ENCODE peak calls at places on chromosomes 13 and 19, in six cellular contexts. J is EH; R is SHP77 treated with DMSO at 0.1 percent for 48 hours; O is AG09319; B is stimulated activated effector memory CD8-positive, alpha-beta T cell treated with anti-CD3 and anti-CD28 coated beads, Interleukin-12 subunit alpha, Interleukin-12 subunit beta, amount 100 ng/mL, for 72 hours; A is midbrain. E is an unnamed sample.

GRCh38 chr19:14023404-14024235 is 4.3 kb upstream of the RLN3 start:
- DNase-seq in A (no peak), J (peak), R (peak), B (no peak), O (no peak), E (no peak)

GRCh38 chr13:108895220-108895704 is 265.9 kb downstream of the MYO16 start:
- DNase-seq in O (no peak), J (peak), B (no peak), A (peak), R (peak), E (no peak)

GRCh38 chr13:113880651-113881611 is 17.1 kb upstream of the GAS6 start:
- DNase-seq in R (no peak), J (peak), O (no peak), B (no peak), A (no peak), E (no peak)

GRCh38 chr19:6459356-6460098 is at the start of gene SLC25A23:
- DNase-seq in R (no peak), B (peak), J (peak), O (peak), A (peak), E (peak)

GRCh38 chr13:35927554-35927953 is 203.6 kb downstream of the DCLK1 start:
- DNase-seq in B (no peak), O (no peak), A (no peak), R (no peak), J (peak), E (no peak)

GRCh38 chr13:39501711-39502324 is 101.2 kb downstream of the LHFPL6 start:
- DNase-seq in B (no peak), J (peak), A (no peak), R (no peak), O (no peak), E (no peak)

GRCh38 chr13:28346136-28346535 is 148.8 kb downstream of the FLT1 start:
- DNase-seq in O (no peak), R (no peak), A (no peak), J (peak), B (no peak), E (no peak)

GRCh38 chr13:46983881-46984280 is 87.0 kb upstream of the HTR2A start:
- DNase-seq in J (peak), R (no peak), A (no peak), O (no peak), B (no peak), E (no peak)

GRCh38 chr19:10269333-10270179 is 1.4 kb upstream of the ICAM1 start:
- DNase-seq in A (peak), B (peak), J (peak), O (no peak), R (peak), E (no peak)